ENCODE peak calls at places on chromosomes 16 and 17, in six cellular contexts. W is neural progenitor cell; O is mesendoderm; F is AG04450; T is testis; M is Jurkat, Clone E6-1. Z is an unnamed sample.
A peak's percentile ranks its signal among the peaks of the same experiment; 100 is the strongest.

GRCh38 chr17:5942687-5943086 is 127.5 kb upstream of the WSCD1 start:
- DNase-seq in W (no peak), O (no peak), F (no peak), T (no peak), M (no peak), Z (no peak)

GRCh38 chr17:1229354-1229890 is 40.8 kb upstream of the BHLHA9 start:
- DNase-seq in W (peak; percentile 50), O (no peak), F (no peak), T (peak; percentile 48), M (no peak), Z (no peak)

GRCh38 chr17:18041776-18042175 is 2.6 kb downstream of the GID4 start:
- DNase-seq in W (no peak), O (no peak), F (no peak), T (no peak), M (no peak), Z (peak; percentile 48)

GRCh38 chr17:69696645-69697044 is 282.1 kb downstream of the MAP2K6 start:
- DNase-seq in W (no peak), O (no peak), F (no peak), T (peak; percentile 22), M (no peak), Z (no peak)

GRCh38 chr16:69520800-69521602 is 44.8 kb upstream of the NFAT5 start:
- DNase-seq in W (no peak), O (no peak), F (no peak), T (no peak), M (no peak), Z (no peak)

GRCh38 chr16:89026121-89026612 is 49.2 kb upstream of the CBFA2T3 start:
- DNase-seq in W (no peak), O (no peak), F (no peak), T (no peak), M (peak; percentile 87), Z (no peak)

GRCh38 chr16:72474511-72475123 is 302.7 kb upstream of the PMFBP1 start:
- DNase-seq in W (no peak), O (no peak), F (peak; percentile 16), T (no peak), M (peak; percentile 29), Z (peak; percentile 74)

GRCh38 chr16:11671271-11671670 is 3.0 kb downstream of the SNN start:
- DNase-seq in W (no peak), O (no peak), F (no peak), T (no peak), M (no peak), Z (no peak)

GRCh38 chr17:42456223-42457106 is 2.2 kb upstream of the ATP6V0A1 start:
- DNase-seq in W (no peak), O (no peak), F (no peak), T (peak; percentile 43), M (peak; percentile 88), Z (peak; percentile 54)

GRCh38 chr17:40091691-40092397 is 8.5 kb downstream of the NR1D1 start:
- DNase-seq in W (no peak), O (peak; percentile 63), F (no peak), T (no peak), M (no peak), Z (no peak)

GRCh38 chr17:78223061-78223460 is 8.4 kb upstream of the TMEM235 start:
- DNase-seq in W (no peak), O (no peak), F (no peak), T (no peak), M (no peak), Z (no peak)

GRCh38 chr17:17325228-17325627 is 22.1 kb downstream of the NT5M start:
- DNase-seq in W (no peak), O (no peak), F (no peak), T (no peak), M (no peak), Z (no peak)

GRCh38 chr17:40458001-40458791 is 14.9 kb downstream of the IGFBP4 start:
- DNase-seq in W (no peak), O (no peak), F (peak; percentile 67), T (no peak), M (no peak), Z (no peak)

GRCh38 chr17:49557204-49558024 is 18.3 kb upstream of the NXPH3 start:
- DNase-seq in W (peak; percentile 89), O (peak; percentile 79), F (no peak), T (peak; percentile 49), M (peak; percentile 60), Z (no peak)

GRCh38 chr17:77609553-77610517 is 348.7 kb upstream of the TNRC6C start:
- DNase-seq in W (no peak), O (no peak), F (no peak), T (no peak), M (peak; percentile 71), Z (peak; percentile 9)

GRCh38 chr17:32259596-32259995 is 6.0 kb upstream of the RHBDL3 start:
- DNase-seq in W (no peak), O (no peak), F (peak; percentile 53), T (no peak), M (no peak), Z (peak; percentile 30)

GRCh38 chr17:20118280-20118679 is 109.1 kb downstream of the SPECC1 start:
- DNase-seq in W (no peak), O (no peak), F (no peak), T (no peak), M (no peak), Z (no peak)

GRCh38 chr17:45260204-45260783 is 1.6 kb downstream of the SPATA32 start:
- DNase-seq in W (no peak), O (no peak), F (no peak), T (no peak), M (no peak), Z (no peak)

GRCh38 chr17:63961355-63962207 is 11.1 kb downstream of the SCN4A start:
- DNase-seq in W (peak; percentile 98), O (peak; percentile 98), F (no peak), T (peak; percentile 84), M (peak; percentile 42), Z (no peak)

GRCh38 chr16:89013692-89014455 is 36.9 kb upstream of the CBFA2T3 start:
- DNase-seq in W (no peak), O (no peak), F (no peak), T (no peak), M (no peak), Z (no peak)

GRCh38 chr17:2179615-2180295 is 123.8 kb downstream of the SMG6 start:
- DNase-seq in W (no peak), O (no peak), F (peak; percentile 97), T (peak; percentile 87), M (no peak), Z (peak; percentile 99)

GRCh38 chr17:74305865-74306654 is 20.0 kb upstream of the KIF19 start:
- DNase-seq in W (peak; percentile 31), O (peak; percentile 36), F (no peak), T (no peak), M (no peak), Z (no peak)

GRCh38 chr17:79752175-79752574 is 21.4 kb downstream of the ENPP7 start:
- DNase-seq in W (no peak), O (no peak), F (no peak), T (no peak), M (no peak), Z (no peak)

GRCh38 chr17:37489197-37490001 is at the start of gene DUSP14:
- DNase-seq in W (peak; percentile 94), O (peak; percentile 88), F (no peak), T (peak; percentile 84), M (peak; percentile 65), Z (no peak)

GRCh38 chr17:42097691-42098661 is at the start of gene ZNF385C:
- DNase-seq in W (peak; percentile 69), O (no peak), F (no peak), T (no peak), M (no peak), Z (no peak)

GRCh38 chr16:72285728-72286127 is 113.8 kb upstream of the PMFBP1 start:
- DNase-seq in W (no peak), O (no peak), F (no peak), T (no peak), M (no peak), Z (no peak)

DNA sequence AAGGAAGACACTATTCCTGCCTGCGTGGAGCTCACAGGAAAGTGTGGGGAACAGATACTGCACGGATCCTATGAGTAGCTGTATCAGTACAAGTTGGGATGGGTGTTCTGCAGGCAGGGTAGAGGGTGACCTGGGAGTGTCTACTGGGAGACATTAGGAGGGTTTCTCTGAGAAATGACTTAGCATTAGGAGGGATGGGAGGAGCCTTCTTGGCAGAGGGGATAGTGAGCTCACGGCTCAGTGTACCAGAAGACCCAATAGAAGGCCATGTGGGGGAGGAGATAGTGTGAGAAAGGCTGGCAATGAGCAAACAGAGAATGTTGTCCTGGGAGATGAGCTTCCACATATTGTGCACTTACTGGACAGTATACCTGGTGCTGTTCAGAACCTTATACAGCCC is 109.1 kb downstream of the MSI2 start:
- DNase-seq in W (no peak), O (no peak), F (no peak), T (peak; percentile 72), M (no peak), Z (no peak)
- H3K4me3 ChIP-seq in W (no peak overlapping the region), O (no peak overlapping the region), F (no peak overlapping the region), T (no peak overlapping the region), M (no peak overlapping the region), Z (no peak overlapping the region)

GRCh38 chr17:3959921-3960601 is 4.2 kb downstream of the ATP2A3 start:
- DNase-seq in W (no peak), O (no peak), F (no peak), T (no peak), M (no peak), Z (no peak)
- H3K4me3 ChIP-seq in W (no peak overlapping the region), O (no peak overlapping the region), F (no peak overlapping the region), T (no peak overlapping the region), M (no peak overlapping the region), Z (no peak overlapping the region)

GRCh38 chr17:75875182-75875939 is 3.0 kb downstream of the TRIM47 start:
- DNase-seq in W (no peak), O (no peak), F (no peak), T (peak; percentile 64), M (no peak), Z (no peak)
- H3K4me3 ChIP-seq in W (no peak overlapping the region), O (no peak overlapping the region), F (no peak overlapping the region), T (no peak overlapping the region), M (peak overlapping the region; percentile 46), Z (no peak overlapping the region)

GRCh38 chr16:680625-680945 is 375 bp downstream of the STUB1 start:
- DNase-seq in W (no peak), O (no peak), F (no peak), T (no peak), M (no peak), Z (no peak)

GRCh38 chr16:682493-683395 is 1.4 kb downstream of the JMJD8 start:
- DNase-seq in W (no peak), O (no peak), F (no peak), T (no peak), M (no peak), Z (no peak)

GRCh38 chr16:683396-684066 is 603 bp downstream of the JMJD8 start:
- DNase-seq in W (peak; percentile 33), O (peak; percentile 43), F (no peak), T (no peak), M (no peak), Z (no peak)

GRCh38 chr16:680967-681745 is 946 bp downstream of the STUB1 start:
- DNase-seq in W (peak; percentile 53), O (no peak), F (no peak), T (peak; percentile 64), M (no peak), Z (no peak)

DNA sequence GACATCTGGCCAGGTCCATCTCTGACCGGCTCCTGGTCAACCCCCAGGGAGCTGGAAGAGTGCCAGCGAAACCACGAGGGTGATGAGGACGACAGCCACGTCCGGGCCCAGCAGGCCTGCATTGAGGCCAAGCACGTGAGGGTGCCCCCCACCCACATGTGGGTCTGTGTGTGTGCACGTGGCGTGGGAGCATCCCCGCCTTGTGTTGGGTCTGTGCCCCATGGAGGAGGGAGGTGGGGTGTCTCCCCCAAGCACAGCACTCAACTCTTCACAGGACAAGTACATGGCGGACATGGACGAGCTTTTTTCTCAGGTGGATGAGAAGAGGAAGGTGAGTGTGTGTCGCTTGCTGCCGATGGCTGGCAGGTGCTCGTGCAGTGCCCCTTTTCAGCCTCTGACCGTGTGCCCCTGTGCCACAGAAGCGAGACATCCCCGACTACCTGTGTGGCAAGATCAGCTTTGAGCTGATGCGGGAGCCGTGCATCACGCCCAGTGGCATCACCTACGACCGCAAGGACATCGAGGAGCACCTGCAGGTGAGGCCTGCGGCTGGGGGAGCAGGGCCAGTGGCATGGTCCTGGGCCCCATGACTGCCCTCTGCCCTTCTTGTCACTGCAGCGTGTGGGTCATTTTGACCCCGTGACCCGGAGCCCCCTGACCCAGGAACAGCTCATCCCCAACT is 1.7 kb downstream of the STUB1 start:
- DNase-seq in W (no peak), O (no peak), F (no peak), T (no peak), M (no peak), Z (no peak)
- H3K4me3 ChIP-seq in W (peak overlapping the region; percentile 94), O (no peak overlapping the region), F (peak overlapping the region; percentile 73), T (no peak overlapping the region), M (no peak overlapping the region), Z (peak overlapping the region; percentile 86)